ENCODE peak calls at places on chromosomes 1 and 21, in four cellular contexts. One of them, this sample, is unnamed. For H3K4me1, the result is how much of the 10 kb centered on the place peaks cover.

GRCh38 chr1:87863317-87863716 is 534.6 kb downstream of the LMO4 start:
- DNase-seq in right cardiac atrium: no peak
- DNase-seq in colonic mucosa: no peak
- DNase-seq in ovary: no peak
- DNase-seq in this sample: no peak

GRCh38 chr1:234515821-234516241 is 36.9 kb upstream of the TARBP1 start:
- DNase-seq in right cardiac atrium: no peak
- DNase-seq in colonic mucosa: no peak
- DNase-seq in ovary: no peak
- DNase-seq in this sample: no peak

GRCh38 chr1:111220302-111220890 is 7.1 kb upstream of the CHI3L2 start:
- DNase-seq in right cardiac atrium: no peak
- DNase-seq in colonic mucosa: no peak
- DNase-seq in ovary: no peak
- DNase-seq in this sample: no peak

GRCh38 chr1:117061986-117062415 is 1.9 kb downstream of the TTF2 start:
- DNase-seq in right cardiac atrium: no peak
- DNase-seq in colonic mucosa: no peak
- DNase-seq in ovary: no peak
- DNase-seq in this sample: no peak

GRCh38 chr1:57312869-57313268 is 111.0 kb downstream of the DAB1 start:
- DNase-seq in right cardiac atrium: no peak
- DNase-seq in colonic mucosa: no peak
- DNase-seq in ovary: no peak
- DNase-seq in this sample: no peak

GRCh38 chr1:14626869-14627607 is 28.6 kb downstream of the KAZN start:
- DNase-seq in right cardiac atrium: peak
- DNase-seq in colonic mucosa: peak
- DNase-seq in ovary: no peak
- DNase-seq in this sample: peak

GRCh38 chr1:105386489-105386888 is 1636.8 kb downstream of the AMY1C start:
- DNase-seq in right cardiac atrium: no peak
- DNase-seq in colonic mucosa: no peak
- DNase-seq in ovary: no peak
- DNase-seq in this sample: no peak

GRCh38 chr1:43976045-43976444 is 1.3 kb downstream of the ATP6V0B start:
- DNase-seq in right cardiac atrium: no peak
- DNase-seq in colonic mucosa: no peak
- DNase-seq in ovary: no peak
- DNase-seq in this sample: no peak

GRCh38 chr1:84156210-84156621 is 12.1 kb downstream of the PRKACB start:
- DNase-seq in right cardiac atrium: no peak
- DNase-seq in colonic mucosa: no peak
- DNase-seq in ovary: no peak
- DNase-seq in this sample: no peak

GRCh38 chr1:64675718-64676345 is 69.0 kb upstream of the RAVER2 start:
- DNase-seq in right cardiac atrium: no peak
- DNase-seq in colonic mucosa: no peak
- DNase-seq in ovary: no peak
- DNase-seq in this sample: no peak

GRCh38 chr1:11804666-11805453 is 904 bp downstream of the MTHFR start:
- DNase-seq in right cardiac atrium: peak
- DNase-seq in colonic mucosa: peak
- DNase-seq in ovary: peak
- DNase-seq in this sample: no peak

GRCh38 chr1:62218603-62219002 is 24.0 kb downstream of the L1TD1 start:
- DNase-seq in right cardiac atrium: no peak
- DNase-seq in colonic mucosa: no peak
- DNase-seq in ovary: no peak
- DNase-seq in this sample: no peak

GRCh38 chr1:45526135-45526644 is 4.5 kb upstream of the PRDX1 start:
- DNase-seq in right cardiac atrium: no peak
- DNase-seq in colonic mucosa: no peak
- DNase-seq in ovary: no peak
- DNase-seq in this sample: no peak

GRCh38 chr1:17244826-17245740 is 3.8 kb upstream of the PADI3 start:
- DNase-seq in right cardiac atrium: no peak
- DNase-seq in colonic mucosa: no peak
- DNase-seq in ovary: no peak
- DNase-seq in this sample: no peak

GRCh38 chr1:172380441-172381244 is 39.8 kb upstream of the C1orf105 start:
- DNase-seq in right cardiac atrium: no peak
- DNase-seq in colonic mucosa: no peak
- DNase-seq in ovary: no peak
- DNase-seq in this sample: no peak

GRCh38 chr1:46667782-46668760 is at the start of gene ATPAF1:
- DNase-seq in right cardiac atrium: peak
- DNase-seq in colonic mucosa: peak
- DNase-seq in ovary: peak
- DNase-seq in this sample: peak

GRCh38 chr21:45726438-45726837 is 82.9 kb downstream of the PCBP3 start:
- DNase-seq in right cardiac atrium: no peak
- DNase-seq in colonic mucosa: no peak
- DNase-seq in ovary: no peak
- DNase-seq in this sample: no peak

GRCh38 chr1:153795934-153796785 is 21.0 kb downstream of the SLC27A3 start:
- DNase-seq in right cardiac atrium: no peak
- DNase-seq in colonic mucosa: peak
- DNase-seq in ovary: peak
- DNase-seq in this sample: peak

GRCh38 chr1:22930235-22930912 is 42.3 kb downstream of the LACTBL1 start:
- DNase-seq in right cardiac atrium: peak
- DNase-seq in colonic mucosa: peak
- DNase-seq in ovary: no peak
- DNase-seq in this sample: no peak

GRCh38 chr1:173507847-173508209 is 30.7 kb downstream of the PRDX6 start:
- DNase-seq in right cardiac atrium: no peak
- DNase-seq in colonic mucosa: no peak
- DNase-seq in ovary: no peak
- DNase-seq in this sample: no peak

GRCh38 chr1:163119707-163120106 is 50.5 kb downstream of the RGS4 start:
- DNase-seq in right cardiac atrium: no peak
- DNase-seq in colonic mucosa: no peak
- DNase-seq in ovary: no peak
- DNase-seq in this sample: no peak

GRCh38 chr1:228273720-228274451 is 66.0 kb downstream of the OBSCN start:
- DNase-seq in right cardiac atrium: peak
- DNase-seq in colonic mucosa: no peak
- DNase-seq in ovary: no peak
- DNase-seq in this sample: peak

GRCh38 chr21:27761623-27762022 is 794.7 kb upstream of the ADAMTS5 start:
- DNase-seq in right cardiac atrium: no peak
- DNase-seq in colonic mucosa: no peak
- DNase-seq in ovary: no peak
- DNase-seq in this sample: no peak

GRCh38 chr1:163182330-163182949 is 20.3 kb downstream of the RGS5 start:
- DNase-seq in right cardiac atrium: no peak
- DNase-seq in colonic mucosa: no peak
- DNase-seq in ovary: no peak
- DNase-seq in this sample: no peak

GRCh38 chr21:43864313-43864805 is 664 bp upstream of the AGPAT3 start:
- DNase-seq in right cardiac atrium: no peak
- DNase-seq in colonic mucosa: peak
- DNase-seq in ovary: peak
- DNase-seq in this sample: peak

GRCh38 chr1:81548918-81549587 is 251.7 kb upstream of the ADGRL2 start:
- DNase-seq in right cardiac atrium: no peak
- DNase-seq in colonic mucosa: no peak
- DNase-seq in ovary: no peak
- DNase-seq in this sample: no peak

GRCh38 chr1:28447674-28448073 is 58.2 kb upstream of the RCC1 start:
- DNase-seq in right cardiac atrium: no peak
- DNase-seq in colonic mucosa: no peak
- DNase-seq in ovary: no peak
- DNase-seq in this sample: no peak

GRCh38 chr1:109499661-109500536 is 6.0 kb downstream of the CYB561D1 start:
- DNase-seq in right cardiac atrium: no peak
- DNase-seq in colonic mucosa: peak
- DNase-seq in ovary: no peak
- DNase-seq in this sample: no peak

GRCh38 chr1:11691302-11691914 is at the start of gene DRAXIN:
- DNase-seq in right cardiac atrium: peak
- DNase-seq in colonic mucosa: no peak
- DNase-seq in ovary: no peak
- DNase-seq in this sample: no peak

GRCh38 chr21:40902993-40903392 is 56.0 kb upstream of the DSCAM start:
- DNase-seq in right cardiac atrium: no peak
- DNase-seq in colonic mucosa: no peak
- DNase-seq in ovary: no peak
- DNase-seq in this sample: no peak

DNA sequence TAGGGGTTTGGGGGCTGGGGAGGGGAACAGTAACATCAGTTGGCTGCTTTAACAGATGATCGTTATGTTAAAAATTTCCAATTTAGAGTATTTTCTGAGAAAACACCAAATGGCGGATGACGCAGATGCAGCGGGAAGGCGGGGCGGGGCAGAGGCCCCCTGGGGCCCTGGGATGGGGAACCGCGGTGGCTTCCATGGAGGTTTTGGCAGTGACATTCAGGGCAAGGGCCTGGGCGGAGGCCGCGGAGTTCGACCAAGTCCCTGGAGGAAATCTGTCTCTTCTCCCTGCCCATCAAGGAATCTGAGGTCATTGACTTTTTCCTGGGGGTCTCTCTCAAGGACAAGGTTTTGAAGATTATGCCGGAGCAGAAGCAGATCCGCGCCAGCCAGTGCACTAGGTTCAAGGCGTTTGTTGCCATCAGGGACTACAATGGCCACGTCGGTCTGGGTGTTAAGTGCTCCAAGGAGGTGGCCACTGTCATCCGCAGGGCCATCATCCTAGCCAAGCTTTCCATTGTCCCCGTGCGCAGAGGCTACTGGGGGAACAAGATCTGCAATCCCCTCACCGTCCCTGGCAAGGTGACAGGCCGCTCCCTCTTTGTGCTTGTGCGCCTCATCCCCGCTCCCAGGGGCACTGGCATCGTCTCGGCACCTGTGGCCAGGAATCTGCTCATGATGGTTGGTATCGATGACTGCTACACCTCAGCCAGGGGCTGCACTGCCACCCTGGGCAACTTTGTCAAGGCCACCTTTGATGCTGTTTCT is 310.2 kb downstream of the PTPRC start:
- DNase-seq in right cardiac atrium: peak
- DNase-seq in colonic mucosa: no peak
- DNase-seq in ovary: no peak
- DNase-seq in this sample: no peak
- H3K4me1 ChIP-seq in right cardiac atrium: under half
- H3K4me1 ChIP-seq in colonic mucosa: under half
- H3K4me1 ChIP-seq in ovary: under half
- H3K4me1 ChIP-seq in this sample: under half

DNA sequence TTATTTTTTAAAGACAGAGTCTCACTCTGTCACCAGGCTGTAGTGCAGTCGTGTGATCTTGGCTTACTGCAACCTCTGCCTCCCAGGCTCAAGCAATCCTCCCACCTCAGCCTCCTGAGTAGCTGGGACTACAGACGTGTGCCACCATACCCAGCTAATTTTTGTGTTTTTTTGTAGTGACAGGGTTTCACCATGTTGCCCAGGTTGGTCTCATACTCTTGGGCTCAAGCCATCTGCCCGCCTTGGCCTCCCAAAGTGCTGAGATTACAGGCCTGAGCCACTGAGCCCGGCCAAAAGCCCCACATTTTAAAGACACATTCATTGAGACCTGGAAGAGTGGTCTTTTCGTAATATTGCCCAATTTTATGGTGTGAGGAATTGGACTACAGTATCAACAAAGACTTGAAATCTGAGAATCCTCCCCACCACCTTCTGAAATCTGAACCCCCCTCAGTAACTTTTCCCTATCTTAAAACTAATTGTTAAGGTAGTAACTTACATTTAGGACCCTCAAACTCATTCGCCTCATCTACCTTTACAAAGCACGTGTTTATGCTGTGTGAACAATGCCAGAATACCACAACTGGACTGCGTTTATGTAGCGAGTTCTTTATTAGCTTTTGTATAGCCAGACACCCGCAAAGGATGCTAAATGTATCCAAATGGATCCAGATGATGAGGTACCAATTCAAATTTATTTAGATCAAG is 2.7 kb downstream of the ERRFI1 start:
- DNase-seq in right cardiac atrium: no peak
- DNase-seq in colonic mucosa: no peak
- DNase-seq in ovary: no peak
- DNase-seq in this sample: no peak
- H3K4me1 ChIP-seq in right cardiac atrium: under half
- H3K4me1 ChIP-seq in colonic mucosa: under half
- H3K4me1 ChIP-seq in ovary: under half
- H3K4me1 ChIP-seq in this sample: half or more

GRCh38 chr1:8137406-8138244 is 111.5 kb upstream of the ERRFI1 start:
- DNase-seq in right cardiac atrium: no peak
- DNase-seq in colonic mucosa: no peak
- DNase-seq in ovary: peak
- DNase-seq in this sample: no peak
- H3K4me1 ChIP-seq in right cardiac atrium: under half
- H3K4me1 ChIP-seq in colonic mucosa: under half
- H3K4me1 ChIP-seq in ovary: under half
- H3K4me1 ChIP-seq in this sample: under half

GRCh38 chr1:201305815-201306214 is 22.5 kb downstream of the PKP1 start:
- DNase-seq in right cardiac atrium: no peak
- DNase-seq in colonic mucosa: no peak
- DNase-seq in ovary: no peak
- DNase-seq in this sample: no peak
- H3K4me1 ChIP-seq in right cardiac atrium: under half
- H3K4me1 ChIP-seq in colonic mucosa: under half
- H3K4me1 ChIP-seq in ovary: under half
- H3K4me1 ChIP-seq in this sample: under half

DNA sequence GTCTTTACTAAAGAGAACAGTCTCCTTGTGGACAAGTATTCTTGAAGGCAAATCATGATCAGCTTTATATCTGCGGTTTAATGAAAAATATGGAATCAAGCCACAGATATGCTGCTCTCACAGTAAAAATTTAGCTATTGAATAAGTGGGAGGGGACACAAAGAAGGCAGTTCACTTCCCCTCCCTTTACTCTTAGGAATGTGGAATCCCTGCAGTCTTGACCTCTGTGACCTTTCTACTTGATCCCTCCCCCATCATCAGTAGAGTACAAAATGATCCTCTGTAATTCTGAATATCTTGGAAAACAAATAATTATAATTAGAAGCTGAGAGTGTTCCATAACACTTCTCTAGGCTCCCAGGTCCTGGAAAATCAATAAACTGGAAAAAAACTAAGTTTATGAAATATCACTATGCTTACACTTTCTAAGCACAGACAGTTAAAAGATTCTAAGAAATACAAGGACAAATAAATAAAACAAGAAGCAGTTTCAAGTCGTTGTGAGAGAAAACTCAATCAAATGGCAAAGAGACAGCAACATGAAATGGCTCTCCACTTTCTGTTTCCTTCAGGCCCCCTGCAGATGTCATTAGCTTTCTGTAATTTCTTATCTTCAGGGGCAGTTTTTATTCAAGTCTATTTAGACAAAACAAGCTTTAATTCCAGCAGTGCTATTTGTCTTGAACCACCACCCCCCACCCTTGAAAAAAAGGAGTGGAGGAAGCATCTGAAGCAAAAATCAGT is 136.5 kb upstream of the HOOK1 start:
- DNase-seq in right cardiac atrium: no peak
- DNase-seq in colonic mucosa: no peak
- DNase-seq in ovary: no peak
- DNase-seq in this sample: no peak
- H3K4me1 ChIP-seq in right cardiac atrium: under half
- H3K4me1 ChIP-seq in colonic mucosa: under half
- H3K4me1 ChIP-seq in ovary: under half
- H3K4me1 ChIP-seq in this sample: half or more